ENCODE peak calls at places on chromosomes 4 and X, in five cellular contexts. J is fibroblast of lung, B is mesenchymal stem cell, A is MM.1S, F is IMR-90. N is an unnamed sample.

GRCh38 chr4:3186609-3187008 is 62.4 kb upstream of the MSANTD1 start:
- DNase-seq in J (peak), B (no peak), A (no peak), F (no peak), N (no peak)

GRCh38 chrX:46380148-46380752 is 165.0 kb downstream of the ZNF674 start:
- DNase-seq in J (no peak), B (no peak), A (peak), F (no peak), N (no peak)

GRCh38 chrX:17805120-17805519 is 56.0 kb downstream of the RAI2 start:
- DNase-seq in J (no peak), B (no peak), A (no peak), F (no peak), N (no peak)

GRCh38 chr4:89712141-89712540 is 124.8 kb downstream of the SNCA start:
- DNase-seq in J (peak), B (no peak), A (no peak), F (peak), N (no peak)

GRCh38 chrX:72079607-72080006 is 52.1 kb downstream of the RTL5 start:
- DNase-seq in J (no peak), B (peak), A (no peak), F (no peak), N (no peak)

GRCh38 chrX:28787206-28787605 is 200.0 kb downstream of the IL1RAPL1 start:
- DNase-seq in J (peak), B (peak), A (no peak), F (peak), N (no peak)

GRCh38 chr4:6869944-6870343 is 39.7 kb upstream of the TBC1D14 start:
- DNase-seq in J (no peak), B (no peak), A (no peak), F (no peak), N (no peak)

GRCh38 chr4:90112715-90113114 is 14.5 kb upstream of the CCSER1 start:
- DNase-seq in J (no peak), B (peak), A (no peak), F (no peak), N (no peak)

GRCh38 chrX:101164766-101165590 is 54.6 kb upstream of the DRP2 start:
- DNase-seq in J (peak), B (peak), A (no peak), F (peak), N (no peak)

GRCh38 chrX:97399400-97399799 is 515.7 kb downstream of the RPA4 start:
- DNase-seq in J (peak), B (peak), A (peak), F (peak), N (no peak)

GRCh38 chr4:101198741-101199339 is 148.5 kb downstream of the PPP3CA start:
- DNase-seq in J (no peak), B (no peak), A (no peak), F (no peak), N (no peak)

GRCh38 chrX:118975831-118976598 is 1.6 kb downstream of the LONRF3 start:
- DNase-seq in J (peak), B (peak), A (no peak), F (peak), N (peak)

GRCh38 chr4:1347410-1347864 is 429 bp downstream of the UVSSA start:
- DNase-seq in J (peak), B (peak), A (peak), F (peak), N (peak)
- H2AFZ ChIP-seq in J (peak), B (peak), A (peak), F (peak), N (peak)

DNA sequence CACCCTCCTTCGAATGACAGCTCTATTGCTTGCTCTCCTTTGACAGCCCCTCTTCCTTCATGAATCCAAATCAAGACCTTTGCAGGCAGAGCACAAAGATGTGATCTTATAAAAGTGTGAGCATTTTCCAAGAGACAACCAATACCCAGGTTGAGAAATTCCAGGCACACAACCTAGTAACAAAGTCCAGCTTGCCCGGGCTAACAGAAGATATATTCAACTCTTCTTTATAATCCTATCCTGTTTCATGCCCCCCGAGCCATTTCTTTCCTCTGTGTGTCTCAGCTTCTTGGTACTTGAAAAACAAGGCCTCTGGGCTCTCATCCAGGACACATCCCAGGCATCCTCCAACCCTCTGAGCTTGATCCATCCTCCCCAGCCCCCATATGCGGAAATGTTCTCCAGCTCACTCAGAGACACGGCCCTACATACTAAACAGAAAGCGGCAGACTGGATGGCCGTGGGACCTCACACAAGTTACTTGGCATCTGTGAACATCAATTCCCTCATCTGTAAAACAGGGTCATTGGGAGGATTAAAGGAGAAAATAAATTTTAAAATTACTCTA is 627.1 kb downstream of the BCOR start:
- DNase-seq in J (peak), B (no peak), A (no peak), F (peak), N (no peak)
- H2AFZ ChIP-seq in J (no peak), B (no peak), A (no peak), F (no peak), N (no peak)

GRCh38 chrX:78103001-78103634 is 930 bp upstream of the PGK1 start:
- DNase-seq in J (no peak), B (no peak), A (no peak), F (no peak), N (no peak)

GRCh38 chrX:78106651-78106986 is 2.6 kb downstream of the PGK1 start:
- DNase-seq in J (no peak), B (no peak), A (no peak), F (no peak), N (no peak)

GRCh38 chrX:78105944-78106650 is 2.0 kb downstream of the PGK1 start:
- DNase-seq in J (peak), B (no peak), A (peak), F (no peak), N (no peak)

GRCh38 chrX:78103656-78104446 is at the start of gene PGK1:
- DNase-seq in J (peak), B (peak), A (peak), F (peak), N (peak)

DNA sequence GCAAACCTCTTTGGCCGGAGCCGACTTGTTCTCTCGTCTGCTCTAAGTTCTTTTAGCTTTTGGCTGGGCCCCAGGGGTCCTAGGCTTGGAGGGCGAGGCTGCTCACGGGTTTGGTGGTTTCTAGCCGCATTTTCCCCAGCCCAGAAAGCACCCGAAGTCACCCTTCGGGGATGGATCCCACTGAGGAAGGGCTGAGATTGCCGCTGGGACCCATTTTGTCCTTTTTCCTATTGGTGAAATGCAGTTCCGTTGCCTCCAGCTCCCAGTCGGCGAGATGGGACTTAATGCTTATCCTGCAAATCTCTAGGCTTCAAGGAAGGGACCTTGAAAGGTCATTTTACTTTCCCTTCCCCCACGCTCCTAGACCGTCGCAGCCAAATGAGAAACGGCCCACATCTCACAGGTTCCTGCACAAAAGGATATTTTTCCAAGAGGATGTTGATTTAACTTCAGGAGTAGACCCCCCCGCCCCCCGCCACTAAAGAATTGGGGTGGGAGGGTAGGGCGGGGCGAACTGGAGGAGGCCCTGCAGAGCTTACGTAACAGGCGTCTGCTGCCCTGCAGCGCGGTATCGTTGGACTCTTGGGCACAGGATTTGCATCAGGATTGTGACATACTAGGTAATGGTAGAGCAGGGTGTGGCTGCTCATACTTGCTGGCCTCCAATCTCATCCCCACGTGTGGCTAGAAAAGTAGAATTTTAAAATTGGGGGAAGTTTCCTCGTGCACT is 564 bp downstream of the PGK1 start:
- DNase-seq in J (peak), B (peak), A (peak), F (peak), N (peak)
- H2AFZ ChIP-seq in J (no peak), B (no peak), A (no peak), F (peak), N (peak)

GRCh38 chr4:163673848-163674702 is 179.6 kb downstream of the TMA16 start:
- DNase-seq in J (no peak), B (no peak), A (no peak), F (no peak), N (no peak)

GRCh38 chr4:163680390-163681098 is 186.1 kb downstream of the TMA16 start:
- DNase-seq in J (no peak), B (peak), A (no peak), F (peak), N (no peak)

GRCh38 chr4:163681208-163681821 is 186.8 kb downstream of the TMA16 start:
- DNase-seq in J (no peak), B (peak), A (peak), F (peak), N (no peak)

GRCh38 chr4:163679189-163679588 is 184.7 kb downstream of the TMA16 start:
- DNase-seq in J (no peak), B (no peak), A (no peak), F (peak), N (peak)
- H2AFZ ChIP-seq in J (no peak), B (no peak), A (no peak), F (no peak), N (no peak)

N was measured in trophoblast cell.